ENCODE peak calls at places on chromosomes 12 and 14, in nine cellular contexts. One of them, this sample, is unnamed. For H3K4me1, the result is how much of the 10 kb centered on the place peaks cover.

GRCh38 chr14:100019156-100019882 is 45.9 kb upstream of the EVL start:
- DNase-seq in SK-N-SH: peak
- DNase-seq in GM23338: peak
- DNase-seq in OCI-LY7: no peak
- DNase-seq in GM23248: no peak
- DNase-seq in HCT116: no peak
- DNase-seq in PC-3: no peak
- DNase-seq in MM.1S: no peak
- DNase-seq in hepatocyte: peak
- DNase-seq in this sample: peak

GRCh38 chr14:90239139-90239538 is 17.2 kb upstream of the PSMC1 start:
- DNase-seq in SK-N-SH: no peak
- DNase-seq in GM23338: peak
- DNase-seq in OCI-LY7: peak
- DNase-seq in GM23248: no peak
- DNase-seq in HCT116: peak
- DNase-seq in PC-3: no peak
- DNase-seq in MM.1S: no peak
- DNase-seq in hepatocyte: no peak
- DNase-seq in this sample: peak

GRCh38 chr14:95774265-95775160 is 60.6 kb upstream of the TCL1A start:
- DNase-seq in SK-N-SH: peak
- DNase-seq in GM23338: peak
- DNase-seq in OCI-LY7: peak
- DNase-seq in GM23248: peak
- DNase-seq in HCT116: peak
- DNase-seq in PC-3: peak
- DNase-seq in MM.1S: peak
- DNase-seq in hepatocyte: peak
- DNase-seq in this sample: peak

GRCh38 chr14:22856428-22856827 is 15.1 kb upstream of the LRP10 start:
- DNase-seq in SK-N-SH: no peak
- DNase-seq in GM23338: no peak
- DNase-seq in OCI-LY7: no peak
- DNase-seq in GM23248: no peak
- DNase-seq in HCT116: no peak
- DNase-seq in PC-3: no peak
- DNase-seq in MM.1S: no peak
- DNase-seq in hepatocyte: no peak
- DNase-seq in this sample: no peak

GRCh38 chr12:120106151-120106550 is 10.4 kb downstream of the RAB35 start:
- DNase-seq in SK-N-SH: no peak
- DNase-seq in GM23338: no peak
- DNase-seq in OCI-LY7: no peak
- DNase-seq in GM23248: no peak
- DNase-seq in HCT116: no peak
- DNase-seq in PC-3: no peak
- DNase-seq in MM.1S: no peak
- DNase-seq in hepatocyte: no peak
- DNase-seq in this sample: no peak

GRCh38 chr12:32125455-32126084 is 18.9 kb downstream of the BICD1 start:
- DNase-seq in SK-N-SH: no peak
- DNase-seq in GM23338: no peak
- DNase-seq in OCI-LY7: no peak
- DNase-seq in GM23248: no peak
- DNase-seq in HCT116: no peak
- DNase-seq in PC-3: peak
- DNase-seq in MM.1S: no peak
- DNase-seq in hepatocyte: no peak
- DNase-seq in this sample: no peak

GRCh38 chr12:79275631-79276030 is 411.1 kb downstream of the SYT1 start:
- DNase-seq in SK-N-SH: no peak
- DNase-seq in GM23338: no peak
- DNase-seq in OCI-LY7: no peak
- DNase-seq in GM23248: no peak
- DNase-seq in HCT116: no peak
- DNase-seq in PC-3: no peak
- DNase-seq in MM.1S: no peak
- DNase-seq in hepatocyte: no peak
- DNase-seq in this sample: no peak

GRCh38 chr12:53508534-53509199 is 1.4 kb upstream of the NPFF start:
- DNase-seq in SK-N-SH: peak
- DNase-seq in GM23338: peak
- DNase-seq in OCI-LY7: peak
- DNase-seq in GM23248: peak
- DNase-seq in HCT116: no peak
- DNase-seq in PC-3: peak
- DNase-seq in MM.1S: peak
- DNase-seq in hepatocyte: peak
- DNase-seq in this sample: peak

GRCh38 chr12:29350080-29350479 is 30.9 kb downstream of the ERGIC2 start:
- DNase-seq in SK-N-SH: peak
- DNase-seq in GM23338: no peak
- DNase-seq in OCI-LY7: no peak
- DNase-seq in GM23248: peak
- DNase-seq in HCT116: no peak
- DNase-seq in PC-3: peak
- DNase-seq in MM.1S: no peak
- DNase-seq in hepatocyte: peak
- DNase-seq in this sample: no peak

GRCh38 chr12:130214686-130215370 is 52.6 kb downstream of the FZD10 start:
- DNase-seq in SK-N-SH: no peak
- DNase-seq in GM23338: peak
- DNase-seq in OCI-LY7: no peak
- DNase-seq in GM23248: no peak
- DNase-seq in HCT116: no peak
- DNase-seq in PC-3: no peak
- DNase-seq in MM.1S: no peak
- DNase-seq in hepatocyte: no peak
- DNase-seq in this sample: no peak
- H3K4me3 ChIP-seq in SK-N-SH: no peak
- H3K4me3 ChIP-seq in GM23338: no peak
- H3K4me3 ChIP-seq in OCI-LY7: no peak
- H3K4me3 ChIP-seq in GM23248: no peak
- H3K4me3 ChIP-seq in HCT116: no peak
- H3K4me3 ChIP-seq in PC-3: no peak
- H3K4me3 ChIP-seq in MM.1S: no peak
- H3K4me3 ChIP-seq in hepatocyte: no peak
- H3K4me3 ChIP-seq in this sample: no peak

GRCh38 chr12:123845881-123846280 is 83.8 kb downstream of the DNAH10 start:
- DNase-seq in SK-N-SH: no peak
- DNase-seq in GM23338: no peak
- DNase-seq in OCI-LY7: no peak
- DNase-seq in GM23248: no peak
- DNase-seq in HCT116: no peak
- DNase-seq in PC-3: no peak
- DNase-seq in MM.1S: no peak
- DNase-seq in hepatocyte: no peak
- DNase-seq in this sample: no peak

GRCh38 chr12:123839826-123840225 is 77.7 kb downstream of the DNAH10 start:
- DNase-seq in SK-N-SH: peak
- DNase-seq in GM23338: no peak
- DNase-seq in OCI-LY7: no peak
- DNase-seq in GM23248: no peak
- DNase-seq in HCT116: no peak
- DNase-seq in PC-3: no peak
- DNase-seq in MM.1S: no peak
- DNase-seq in hepatocyte: no peak
- DNase-seq in this sample: no peak

GRCh38 chr12:123846340-123846739 is 84.2 kb downstream of the DNAH10 start:
- DNase-seq in SK-N-SH: no peak
- DNase-seq in GM23338: no peak
- DNase-seq in OCI-LY7: no peak
- DNase-seq in GM23248: no peak
- DNase-seq in HCT116: no peak
- DNase-seq in PC-3: no peak
- DNase-seq in MM.1S: no peak
- DNase-seq in hepatocyte: no peak
- DNase-seq in this sample: no peak

GRCh38 chr12:123843912-123844748 is 82.0 kb downstream of the DNAH10 start:
- DNase-seq in SK-N-SH: no peak
- DNase-seq in GM23338: no peak
- DNase-seq in OCI-LY7: no peak
- DNase-seq in GM23248: no peak
- DNase-seq in HCT116: no peak
- DNase-seq in PC-3: no peak
- DNase-seq in MM.1S: no peak
- DNase-seq in hepatocyte: no peak
- DNase-seq in this sample: no peak

DNA sequence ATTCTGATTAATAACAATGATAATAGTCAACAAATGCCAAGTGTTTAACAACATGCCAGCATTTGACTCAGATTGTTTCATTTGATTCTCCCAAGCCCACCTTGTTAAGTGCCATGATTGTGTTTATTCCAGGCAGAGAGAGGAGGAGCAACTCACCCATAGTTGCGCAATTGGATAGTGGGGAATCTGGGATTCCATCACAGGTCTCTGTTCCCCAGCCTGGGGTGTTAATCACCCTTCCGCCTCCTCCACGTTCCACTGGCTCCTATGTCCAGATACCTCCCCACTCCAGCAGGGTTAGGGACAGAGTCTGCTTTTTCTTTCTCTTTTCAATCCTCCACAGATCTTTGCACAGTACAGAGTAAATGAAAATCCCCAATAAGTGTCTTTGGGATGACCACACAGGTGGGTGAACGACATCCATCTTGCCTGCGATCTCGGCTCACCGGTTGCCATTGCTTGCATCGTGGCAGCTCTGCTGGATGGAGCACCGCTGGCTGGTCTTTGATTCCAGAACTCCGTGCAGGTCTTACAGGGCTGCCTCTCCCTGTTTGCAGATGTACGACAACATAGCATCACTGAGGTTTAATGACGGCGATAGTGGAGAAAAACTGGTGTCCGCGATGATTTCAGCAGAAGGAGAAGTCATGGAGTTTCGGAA is 78.8 kb downstream of the DNAH10 start:
- DNase-seq in SK-N-SH: no peak
- DNase-seq in GM23338: no peak
- DNase-seq in OCI-LY7: no peak
- DNase-seq in GM23248: no peak
- DNase-seq in HCT116: no peak
- DNase-seq in PC-3: no peak
- DNase-seq in MM.1S: no peak
- DNase-seq in hepatocyte: no peak
- DNase-seq in this sample: no peak
- H3K4me1 ChIP-seq in SK-N-SH: under half
- H3K4me1 ChIP-seq in GM23338: under half
- H3K4me1 ChIP-seq in OCI-LY7: under half
- H3K4me1 ChIP-seq in GM23248: under half
- H3K4me1 ChIP-seq in HCT116: under half
- H3K4me1 ChIP-seq in PC-3: under half
- H3K4me1 ChIP-seq in MM.1S: under half
- H3K4me1 ChIP-seq in hepatocyte: under half
- H3K4me1 ChIP-seq in this sample: under half

DNA sequence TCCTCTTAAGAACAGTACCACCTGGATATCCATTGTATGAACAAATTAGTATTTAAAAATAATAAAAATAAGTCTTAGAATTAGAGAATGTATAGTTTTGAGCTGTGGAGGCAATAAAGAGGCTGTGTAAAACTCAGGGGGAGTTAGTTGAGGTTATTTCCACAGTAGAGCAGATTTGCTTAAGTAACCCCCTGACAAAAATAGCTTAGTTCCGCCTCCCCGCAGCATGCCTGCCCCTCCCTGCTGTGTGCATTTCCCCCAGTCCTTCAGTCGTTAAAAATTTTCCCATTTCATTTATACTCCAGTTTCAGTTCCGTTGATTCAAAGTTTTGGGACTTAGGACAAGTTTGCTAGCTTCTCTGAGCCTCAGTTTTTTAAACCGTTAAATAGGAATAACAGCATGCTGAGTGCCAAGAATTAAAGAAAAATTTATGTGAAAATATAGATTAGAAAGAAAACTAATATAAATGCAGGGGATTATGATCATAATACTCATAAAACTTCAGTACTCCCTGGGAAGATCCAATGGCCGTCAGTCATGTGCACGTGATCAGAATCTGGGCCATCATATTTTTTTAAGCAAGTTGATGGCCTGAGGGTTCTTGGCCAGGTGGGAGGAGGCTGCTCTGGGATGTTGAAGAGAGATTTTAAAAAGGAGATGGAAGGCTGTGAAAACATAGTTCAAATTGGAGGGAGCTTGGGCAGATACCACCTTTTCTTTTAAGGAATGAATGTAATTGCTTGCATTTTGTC is 14.5 kb upstream of the SLC38A2 start:
- DNase-seq in SK-N-SH: no peak
- DNase-seq in GM23338: peak
- DNase-seq in OCI-LY7: peak
- DNase-seq in GM23248: peak
- DNase-seq in HCT116: no peak
- DNase-seq in PC-3: peak
- DNase-seq in MM.1S: peak
- DNase-seq in hepatocyte: no peak
- DNase-seq in this sample: peak
- TF ChIP-seq EZH2phosphoT487 in SK-N-SH: no peak
- TF ChIP-seq EZH2phosphoT487 in GM23338: no peak
- TF ChIP-seq EZH2phosphoT487 in OCI-LY7: no peak
- TF ChIP-seq EZH2phosphoT487 in GM23248: no peak
- TF ChIP-seq EZH2phosphoT487 in HCT116: no peak
- TF ChIP-seq EZH2phosphoT487 in PC-3: no peak
- TF ChIP-seq EZH2phosphoT487 in MM.1S: no peak
- TF ChIP-seq EZH2phosphoT487 in hepatocyte: no peak
- TF ChIP-seq EZH2phosphoT487 in this sample: no peak

GRCh38 chr12:114403690-114404450 is 2.1 kb downstream of the TBX5 start:
- DNase-seq in SK-N-SH: no peak
- DNase-seq in GM23338: peak
- DNase-seq in OCI-LY7: no peak
- DNase-seq in GM23248: peak
- DNase-seq in HCT116: no peak
- DNase-seq in PC-3: no peak
- DNase-seq in MM.1S: no peak
- DNase-seq in hepatocyte: no peak
- DNase-seq in this sample: peak
- H3K4me3 ChIP-seq in SK-N-SH: no peak
- H3K4me3 ChIP-seq in GM23338: peak
- H3K4me3 ChIP-seq in OCI-LY7: no peak
- H3K4me3 ChIP-seq in GM23248: peak
- H3K4me3 ChIP-seq in HCT116: no peak
- H3K4me3 ChIP-seq in PC-3: no peak
- H3K4me3 ChIP-seq in MM.1S: no peak
- H3K4me3 ChIP-seq in hepatocyte: peak
- H3K4me3 ChIP-seq in this sample: no peak

GRCh38 chr14:91415794-91416743 is 1.6 kb downstream of the CCDC88C start:
- DNase-seq in SK-N-SH: no peak
- DNase-seq in GM23338: peak
- DNase-seq in OCI-LY7: peak
- DNase-seq in GM23248: no peak
- DNase-seq in HCT116: no peak
- DNase-seq in PC-3: peak
- DNase-seq in MM.1S: peak
- DNase-seq in hepatocyte: no peak
- DNase-seq in this sample: no peak
- H3K4me1 ChIP-seq in SK-N-SH: under half
- H3K4me1 ChIP-seq in GM23338: under half
- H3K4me1 ChIP-seq in OCI-LY7: half or more
- H3K4me1 ChIP-seq in GM23248: under half
- H3K4me1 ChIP-seq in HCT116: under half
- H3K4me1 ChIP-seq in PC-3: under half
- H3K4me1 ChIP-seq in MM.1S: under half
- H3K4me1 ChIP-seq in hepatocyte: under half
- H3K4me1 ChIP-seq in this sample: under half